ENCODE peak calls at places on chromosomes 12 and 14, in seven cellular contexts. P, J, E, L, G, R and Z are unnamed samples.

GRCh38 chr12:54521291-54522062 is 23.9 kb downstream of the NCKAP1L start:
- DNase-seq in P (no peak), J (no peak), E (no peak), L (no peak), G (no peak), R (no peak), Z (no peak)

GRCh38 chr14:32345311-32345771 is 16.2 kb downstream of the AKAP6 start:
- DNase-seq in P (no peak), J (peak; percentile 62), E (no peak), L (peak; percentile 52), G (no peak), R (peak; percentile 48), Z (no peak)

GRCh38 chr14:100622234-100622633 is 35.0 kb upstream of the BEGAIN start:
- DNase-seq in P (no peak), J (no peak), E (no peak), L (no peak), G (no peak), R (peak; percentile 50), Z (no peak)

GRCh38 chr14:45284802-45285201 is 31.8 kb upstream of the MIS18BP1 start:
- DNase-seq in P (no peak), J (peak; percentile 5), E (no peak), L (no peak), G (no peak), R (no peak), Z (no peak)

GRCh38 chr14:71703477-71703876 is 228.8 kb upstream of the RGS6 start:
- DNase-seq in P (no peak), J (peak; percentile 69), E (no peak), L (peak; percentile 39), G (no peak), R (no peak), Z (no peak)

GRCh38 chr14:85934123-85934885 is 404.4 kb downstream of the FLRT2 start:
- DNase-seq in P (no peak), J (peak; percentile 37), E (no peak), L (peak; percentile 21), G (no peak), R (peak; percentile 64), Z (no peak)

GRCh38 chr12:38056701-38057689 is 259.6 kb upstream of the ALG10B start:
- DNase-seq in P (peak; percentile 1), J (no peak), E (no peak), L (no peak), G (no peak), R (no peak), Z (no peak)

GRCh38 chr12:89212339-89212771 is 139.9 kb downstream of the DUSP6 start:
- DNase-seq in P (no peak), J (peak; percentile 94), E (no peak), L (peak; percentile 37), G (no peak), R (no peak), Z (no peak)

GRCh38 chr14:68683326-68683725 is 109.5 kb downstream of the ZFP36L1 start:
- DNase-seq in P (no peak), J (peak; percentile 78), E (no peak), L (no peak), G (no peak), R (no peak), Z (no peak)

GRCh38 chr12:67873355-67873754 is 115.9 kb upstream of the IFNG-AS1 start:
- DNase-seq in P (no peak), J (no peak), E (no peak), L (no peak), G (no peak), R (no peak), Z (no peak)

GRCh38 chr12:62434504-62435336 is 31.9 kb upstream of the MON2 start:
- DNase-seq in P (no peak), J (no peak), E (no peak), L (no peak), G (no peak), R (no peak), Z (no peak)

GRCh38 chr14:37246427-37246829 is 48.7 kb downstream of the MIPOL1 start:
- DNase-seq in P (peak; percentile 44), J (peak; percentile 79), E (no peak), L (peak; percentile 77), G (peak; percentile 16), R (no peak), Z (peak; percentile 27)

GRCh38 chr12:4579305-4580097 is 17.5 kb downstream of the DYRK4 start:
- DNase-seq in P (peak; percentile 9), J (peak; percentile 47), E (no peak), L (peak; percentile 15), G (peak; percentile 31), R (peak; percentile 59), Z (no peak)

GRCh38 chr14:73567951-73568885 is 795 bp upstream of the ACOT2 start:
- DNase-seq in P (peak; percentile 16), J (peak; percentile 43), E (no peak), L (peak; percentile 47), G (peak; percentile 0), R (no peak), Z (no peak)

GRCh38 chr12:125525879-125526278 is 460.6 kb downstream of the AACS start:
- DNase-seq in P (no peak), J (no peak), E (no peak), L (no peak), G (no peak), R (no peak), Z (no peak)

GRCh38 chr12:108801736-108802665 is 55.4 kb downstream of the SSH1 start:
- DNase-seq in P (peak; percentile 78), J (peak; percentile 94), E (peak; percentile 62), L (peak; percentile 84), G (no peak), R (no peak), Z (peak; percentile 59)

GRCh38 chr14:97788846-97789528 is 991.8 kb downstream of the VRK1 start:
- DNase-seq in P (no peak), J (no peak), E (no peak), L (no peak), G (no peak), R (no peak), Z (no peak)

GRCh38 chr12:84701041-84701440 is 211.6 kb downstream of the SLC6A15 start:
- DNase-seq in P (no peak), J (peak; percentile 24), E (no peak), L (no peak), G (no peak), R (no peak), Z (no peak)

GRCh38 chr14:99579077-99579836 is 24.8 kb downstream of the CCDC85C start:
- DNase-seq in P (no peak), J (no peak), E (no peak), L (no peak), G (no peak), R (peak; percentile 79), Z (no peak)

GRCh38 chr12:102871014-102871413 is 46.0 kb downstream of the PAH start:
- DNase-seq in P (no peak), J (no peak), E (no peak), L (no peak), G (no peak), R (no peak), Z (no peak)

DNA sequence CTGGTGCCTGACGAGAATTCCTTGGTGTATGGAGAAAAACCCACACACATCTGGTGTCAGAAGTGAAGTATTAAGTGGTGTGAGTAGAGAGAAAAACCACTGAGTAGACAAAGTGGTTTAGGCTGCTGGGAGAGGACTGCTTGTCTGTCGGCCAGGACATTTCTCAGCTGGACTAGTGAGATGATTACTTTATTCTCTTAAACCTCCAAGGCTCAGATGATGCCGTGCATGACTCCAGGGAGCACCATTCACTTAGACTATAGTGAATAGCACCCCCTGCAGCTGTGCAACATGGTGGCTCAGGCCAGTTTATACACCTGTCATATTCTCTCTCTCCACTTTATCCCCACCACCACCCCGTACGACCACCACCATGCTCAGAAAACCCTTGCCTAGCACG is 28.5 kb upstream of the NFYB start:
- DNase-seq in P (no peak), J (no peak), E (no peak), L (peak; percentile 56), G (peak; percentile 17), R (no peak), Z (no peak)
- TF ChIP-seq CTCF in P (peak; percentile 14), J (peak; percentile 15), E (no peak), L (peak; percentile 9), G (no peak), R (no peak), Z (no peak)

DNA sequence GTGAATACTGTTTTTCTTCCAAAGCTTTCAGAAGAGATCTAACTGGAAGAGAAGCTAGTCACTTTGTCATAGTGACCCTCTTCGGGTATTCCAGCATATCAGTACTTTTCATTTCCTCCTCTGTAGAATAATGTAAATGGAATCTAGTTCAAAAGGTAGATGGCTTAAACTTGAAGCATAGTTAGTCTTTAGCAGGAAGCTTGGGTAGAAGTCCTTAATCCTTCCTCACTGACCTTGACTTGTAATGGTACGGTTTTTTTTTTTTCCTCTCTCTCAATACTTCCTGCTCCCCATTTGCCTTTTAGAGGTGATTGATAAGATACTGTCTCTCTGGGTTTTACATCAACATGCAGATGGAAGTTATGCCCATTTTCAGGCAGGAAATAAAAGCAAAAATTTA is 1.7 kb downstream of the FBXO34 start:
- DNase-seq in P (no peak), J (no peak), E (no peak), L (no peak), G (no peak), R (no peak), Z (no peak)
- TF ChIP-seq CTCF in P (no peak), J (no peak), E (no peak), L (no peak), G (no peak), R (no peak), Z (no peak)

DNA sequence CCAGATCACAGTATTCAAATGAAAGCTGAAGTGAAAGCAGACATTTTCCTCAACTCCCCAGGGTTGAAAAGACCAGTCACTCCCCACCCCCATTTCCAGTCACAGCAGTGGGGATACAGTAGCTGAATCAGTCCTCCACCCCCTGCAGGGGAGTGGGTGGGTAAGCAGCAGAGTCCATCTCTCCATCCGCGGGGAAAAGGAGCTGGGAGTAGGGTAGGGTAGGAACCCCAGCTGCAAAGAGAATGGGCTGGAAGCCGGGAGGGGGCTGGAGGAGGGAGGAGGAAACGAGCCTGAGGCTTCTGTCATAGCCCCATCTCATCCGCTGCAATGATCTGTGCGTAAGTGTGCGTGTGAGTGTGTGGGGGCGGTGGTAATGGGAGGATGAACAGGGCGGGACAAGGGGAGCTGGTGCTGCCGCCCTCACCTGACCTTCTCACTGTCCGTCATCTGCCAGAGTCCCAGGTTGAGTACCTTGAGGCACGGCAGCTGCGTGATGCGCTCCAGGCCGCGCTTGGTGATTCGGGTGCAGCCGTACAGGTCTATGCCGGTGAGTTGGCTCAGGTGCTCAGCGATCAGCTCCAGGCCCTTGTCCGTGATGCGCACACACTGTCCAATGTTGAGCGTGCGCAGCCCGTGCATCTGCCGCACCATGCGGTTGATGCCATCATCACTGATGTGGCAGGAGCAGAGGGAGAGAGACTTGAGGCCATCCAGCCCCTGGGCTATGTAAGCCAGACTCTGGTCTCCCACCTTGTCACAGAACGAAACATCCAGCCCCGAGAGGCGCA is 1.7 kb downstream of the FBXL14 start:
- DNase-seq in P (peak; percentile 59), J (peak; percentile 63), E (peak; percentile 29), L (peak; percentile 55), G (peak; percentile 40), R (peak; percentile 76), Z (no peak)
- TF ChIP-seq CTCF in P (peak; percentile 37), J (peak; percentile 34), E (no peak), L (peak; percentile 34), G (no peak), R (no peak), Z (no peak)

DNA sequence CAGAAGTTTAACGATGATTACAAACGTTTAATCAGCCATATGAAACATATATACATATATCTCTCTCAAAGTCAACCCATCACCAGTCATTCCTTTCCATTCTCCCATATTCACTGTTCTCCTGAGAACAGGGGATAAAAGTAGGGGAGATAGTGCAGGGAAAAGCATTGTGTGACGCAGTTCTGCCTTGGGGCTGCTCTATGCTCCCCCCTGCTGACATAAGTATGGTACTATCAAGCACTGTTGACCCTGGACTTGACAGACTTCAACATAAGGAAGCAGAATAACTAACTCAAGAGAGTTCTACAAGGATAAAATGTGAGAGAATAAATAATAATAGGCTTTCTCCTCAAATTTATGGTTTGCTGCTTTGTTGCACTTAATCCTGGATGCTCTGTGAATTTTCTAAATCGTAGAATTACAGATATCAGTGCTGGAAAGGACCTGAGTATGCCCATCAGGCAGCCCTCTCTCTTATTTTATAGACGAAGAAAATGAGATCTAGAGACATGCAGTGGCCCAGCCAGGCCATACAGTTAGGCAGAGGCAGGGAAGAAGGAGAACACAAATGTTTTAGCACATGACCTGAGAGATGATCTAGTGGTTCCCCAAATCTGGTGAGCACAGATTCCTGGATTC is 87.2 kb downstream of the SCN8A start:
- DNase-seq in P (peak; percentile 60), J (peak; percentile 68), E (peak; percentile 41), L (peak; percentile 62), G (peak; percentile 66), R (peak; percentile 57), Z (peak; percentile 30)
- TF ChIP-seq CTCF in P (peak; percentile 85), J (peak; percentile 80), E (peak; percentile 76), L (peak; percentile 86), G (peak; percentile 73), R (peak; percentile 53), Z (peak; percentile 85)